ENCODE peak calls at places on chromosomes 11 and 22, in seven cellular contexts. Z is astrocyte, O is lung, V is lower lobe of right lung, J is neural progenitor cell, W is K562, U is PC-3. R is an unnamed sample.

GRCh38 chr22:36110306-36110791 is 50.2 kb downstream of the APOL3 start:
- DNase-seq in U (no peak), W (no peak), J (no peak), Z (peak; percentile 29), O (no peak), V (no peak), R (no peak)

GRCh38 chr22:42296381-42296853 is 26.0 kb upstream of the TCF20 start:
- DNase-seq in V (no peak), W (no peak), O (no peak), J (no peak), Z (no peak), U (no peak), R (no peak)

GRCh38 chr11:105447936-105448702 is 161.8 kb upstream of the GRIA4 start:
- DNase-seq in U (no peak), Z (no peak), W (no peak), O (no peak), V (no peak), J (no peak), R (no peak)

GRCh38 chr22:22702874-22703570 is 58.6 kb downstream of the GGTLC2 start:
- DNase-seq in V (no peak), W (no peak), U (no peak), J (no peak), O (no peak), Z (no peak), R (no peak)

GRCh38 chr11:131274233-131274632 is 96.2 kb upstream of the NTM start:
- DNase-seq in Z (no peak), O (no peak), V (no peak), U (no peak), J (no peak), W (no peak), R (no peak)

GRCh38 chr22:41216984-41217383 is 11.9 kb downstream of the L3MBTL2 start:
- DNase-seq in V (no peak), U (no peak), O (no peak), J (no peak), Z (no peak), W (no peak), R (no peak)

GRCh38 chr11:126469308-126469707 is 113.8 kb downstream of the ST3GAL4 start:
- DNase-seq in W (no peak), V (no peak), U (no peak), J (no peak), Z (no peak), O (no peak), R (no peak)

GRCh38 chr11:133787379-133788103 is 57.8 kb downstream of the SPATA19 start:
- DNase-seq in W (no peak), V (no peak), Z (no peak), J (peak; percentile 57), U (no peak), O (no peak), R (no peak)

GRCh38 chr11:69892237-69892985 is 73.2 kb upstream of the FGF3 start:
- DNase-seq in U (no peak), W (peak; percentile 66), Z (no peak), V (no peak), J (peak; percentile 65), O (no peak), R (no peak)

GRCh38 chr11:808427-809286 is 1.1 kb upstream of the RPLP2 start:
- DNase-seq in V (no peak), O (no peak), Z (no peak), W (no peak), U (no peak), J (no peak), R (no peak)

GRCh38 chr11:131841028-131841427 is 470.6 kb downstream of the NTM start:
- DNase-seq in U (no peak), V (no peak), Z (no peak), J (no peak), W (no peak), O (no peak), R (no peak)

GRCh38 chr11:19730373-19730772 is 17.7 kb downstream of the NAV2 start:
- DNase-seq in J (no peak), O (no peak), U (no peak), W (no peak), V (no peak), Z (no peak), R (no peak)

GRCh38 chr11:110491577-110492352 is 62.0 kb downstream of the FDX1 start:
- DNase-seq in U (no peak), W (no peak), V (no peak), Z (no peak), O (no peak), J (no peak), R (no peak)

GRCh38 chr11:61102667-61103491 is 590 bp downstream of the CD5 start:
- DNase-seq in Z (no peak), U (no peak), J (no peak), O (no peak), W (no peak), V (no peak), R (no peak)

GRCh38 chr11:61696602-61697001 is 16.4 kb downstream of the DAGLA start:
- DNase-seq in U (no peak), O (no peak), J (no peak), V (no peak), Z (no peak), W (no peak), R (no peak)

GRCh38 chr22:30267382-30268302 is 991 bp upstream of the OSM start:
- DNase-seq in Z (no peak), V (peak; percentile 67), J (no peak), W (no peak), U (no peak), O (no peak), R (no peak)

GRCh38 chr11:7600205-7600775 is 73.0 kb downstream of the CYB5R2 start:
- DNase-seq in J (no peak), O (peak; percentile 87), U (peak; percentile 73), Z (no peak), W (no peak), V (peak; percentile 72), R (peak; percentile 53)

GRCh38 chr11:2303627-2304155 is 1.9 kb downstream of the TSPAN32 start:
- DNase-seq in W (peak; percentile 90), J (no peak), O (no peak), Z (no peak), V (peak; percentile 47), U (no peak), R (no peak)

GRCh38 chr11:104033134-104033533 is 3.3 kb upstream of the DDI1 start:
- DNase-seq in J (no peak), V (no peak), U (peak; percentile 80), O (no peak), Z (peak; percentile 76), W (no peak), R (peak; percentile 73)

GRCh38 chr11:36436084-36436483 is 74.0 kb downstream of the TRAF6 start:
- DNase-seq in U (no peak), O (no peak), V (no peak), W (no peak), Z (no peak), J (no peak), R (no peak)

GRCh38 chr11:45079943-45080719 is 66.3 kb upstream of the PRDM11 start:
- DNase-seq in U (no peak), V (peak; percentile 69), W (no peak), O (no peak), J (no peak), Z (no peak), R (no peak)

GRCh38 chr11:14541180-14541579 is 21.0 kb upstream of the PSMA1 start:
- DNase-seq in V (no peak), W (no peak), O (no peak), U (no peak), J (no peak), Z (no peak), R (no peak)

GRCh38 chr11:11421509-11421908 is 68.5 kb upstream of the CSNK2A3 start:
- DNase-seq in O (no peak), J (peak; percentile 45), Z (no peak), W (no peak), V (no peak), U (no peak), R (no peak)

GRCh38 chr11:12787847-12788246 is 113.6 kb downstream of the TEAD1 start:
- DNase-seq in U (peak; percentile 62), V (no peak), W (no peak), J (no peak), Z (peak; percentile 90), O (no peak), R (peak; percentile 87)

GRCh38 chr11:34512810-34513673 is 552 bp downstream of the ELF5 start:
- DNase-seq in W (peak; percentile 79), U (peak; percentile 70), O (peak; percentile 67), Z (peak; percentile 18), J (peak; percentile 84), V (peak; percentile 76), R (peak; percentile 58)

GRCh38 chr11:65559951-65560537 is 1.9 kb upstream of the LTBP3 start:
- DNase-seq in J (no peak), Z (peak; percentile 55), W (no peak), U (peak; percentile 98), O (no peak), V (no peak), R (peak; percentile 46)

GRCh38 chr22:26656896-26657851 is at the start of gene MIAT:
- DNase-seq in U (no peak), J (peak; percentile 89), W (peak; percentile 51), Z (no peak), V (peak; percentile 59), O (no peak), R (peak; percentile 16)

GRCh38 chr11:96340555-96340885 is 2.5 kb downstream of the MAML2 start:
- DNase-seq in Z (no peak), V (no peak), J (no peak), O (no peak), W (no peak), U (no peak), R (no peak)
- H3K4me3 ChIP-seq in Z (peak overlapping the region; percentile 97), V (peak overlapping the region; percentile 82), J (no peak overlapping the region), O (peak overlapping the region; percentile 11), W (peak overlapping the region; percentile 70), U (peak overlapping the region; percentile 89), R (peak overlapping the region; percentile 85)

GRCh38 chr11:67278939-67279588 is 10.0 kb upstream of the ANKRD13D start:
- DNase-seq in W (no peak), U (no peak), V (peak; percentile 40), Z (no peak), O (no peak), J (no peak), R (no peak)
- H3K27ac ChIP-seq in W (peak overlapping the region; percentile 95), U (no peak overlapping the region), V (peak overlapping the region; percentile 93), Z (no peak overlapping the region), O (peak overlapping the region; percentile 97), J (no peak overlapping the region), R (no peak overlapping the region)

DNA sequence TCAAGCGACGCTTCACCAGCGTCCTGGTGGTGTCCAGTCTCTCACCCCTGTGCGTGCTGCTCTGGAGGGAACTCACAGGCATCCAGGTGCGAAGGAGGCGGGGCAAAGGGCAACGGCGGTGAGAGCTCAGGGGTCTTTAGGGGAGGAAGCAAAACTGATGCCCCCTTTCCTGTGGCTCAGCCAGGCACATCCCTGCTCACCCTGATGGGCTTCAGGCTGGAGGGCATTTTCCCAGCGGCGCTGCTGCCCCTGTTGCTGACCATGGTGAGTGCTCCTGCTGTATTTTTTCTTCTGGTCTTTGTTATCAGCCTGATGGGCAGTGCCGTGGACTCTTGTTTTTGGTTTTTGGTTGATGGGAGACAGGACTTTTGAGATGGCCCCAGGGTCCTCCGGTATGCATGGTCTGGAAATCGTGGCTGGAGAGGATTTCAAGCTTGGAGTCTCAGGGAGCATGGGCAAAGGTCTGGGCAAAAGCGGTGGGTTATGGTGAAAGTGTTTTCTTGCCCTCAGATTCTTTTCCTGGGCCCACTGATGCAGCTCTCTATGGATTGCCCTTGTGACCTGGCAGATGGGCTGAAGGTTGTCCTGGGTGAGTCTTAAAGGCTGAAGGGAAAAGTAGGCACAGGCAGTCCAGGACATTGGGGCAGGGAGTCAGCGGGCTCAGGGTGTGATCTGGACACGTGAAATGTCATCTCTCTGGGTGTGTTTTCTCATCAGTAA is 695 bp downstream of the RCE1 start:
- DNase-seq in W (no peak), Z (no peak), U (no peak), J (no peak), O (no peak), V (no peak), R (no peak)
- H3K4me3 ChIP-seq in W (peak overlapping the region; percentile 99), Z (peak overlapping the region; percentile 84), U (peak overlapping the region; percentile 96), J (peak overlapping the region; percentile 96), O (peak overlapping the region; percentile 94), V (peak overlapping the region; percentile 98), R (peak overlapping the region; percentile 99)

GRCh38 chr22:46815559-46815895 is 53.1 kb downstream of the TBC1D22A start:
- DNase-seq in U (no peak), J (no peak), O (no peak), W (no peak), V (no peak), Z (no peak), R (no peak)
- H3K27ac ChIP-seq in U (no peak overlapping the region), J (no peak overlapping the region), O (peak overlapping the region; percentile 5), W (no peak overlapping the region), V (peak overlapping the region; percentile 32), Z (no peak overlapping the region), R (no peak overlapping the region)